ENCODE peak calls at places on chromosomes 13 and 19, in six cellular contexts. One of them, this sample, is unnamed.

GRCh38 chr13:30923423-30923822 is 9.0 kb upstream of the TEX26 start:
- DNase-seq in HEK293T: no peak
- DNase-seq in AG10803: no peak
- DNase-seq in omental fat pad: no peak
- DNase-seq in DMS153: no peak
- DNase-seq in A549: no peak
- DNase-seq in this sample: no peak

GRCh38 chr13:20178156-20178555 is 14.6 kb downstream of the GJB2 start:
- DNase-seq in HEK293T: no peak
- DNase-seq in AG10803: no peak
- DNase-seq in omental fat pad: no peak
- DNase-seq in DMS153: no peak
- DNase-seq in A549: no peak
- DNase-seq in this sample: no peak

GRCh38 chr13:51644649-51645048 is 60.4 kb downstream of the WDFY2 start:
- DNase-seq in HEK293T: no peak
- DNase-seq in AG10803: peak
- DNase-seq in omental fat pad: no peak
- DNase-seq in DMS153: no peak
- DNase-seq in A549: no peak
- DNase-seq in this sample: peak

GRCh38 chr13:26272621-26273020 is 18.7 kb downstream of the CDK8 start:
- DNase-seq in HEK293T: no peak
- DNase-seq in AG10803: no peak
- DNase-seq in omental fat pad: no peak
- DNase-seq in DMS153: no peak
- DNase-seq in A549: no peak
- DNase-seq in this sample: no peak

GRCh38 chr13:45847554-45848224 is 3.9 kb downstream of the SIAH3 start:
- DNase-seq in HEK293T: no peak
- DNase-seq in AG10803: no peak
- DNase-seq in omental fat pad: no peak
- DNase-seq in DMS153: peak
- DNase-seq in A549: no peak
- DNase-seq in this sample: no peak

GRCh38 chr13:51733656-51734334 is 70.2 kb downstream of the DHRS12 start:
- DNase-seq in HEK293T: no peak
- DNase-seq in AG10803: no peak
- DNase-seq in omental fat pad: no peak
- DNase-seq in DMS153: peak
- DNase-seq in A549: no peak
- DNase-seq in this sample: peak

GRCh38 chr13:49053215-49053614 is 77.5 kb downstream of the FNDC3A start:
- DNase-seq in HEK293T: no peak
- DNase-seq in AG10803: no peak
- DNase-seq in omental fat pad: no peak
- DNase-seq in DMS153: no peak
- DNase-seq in A549: no peak
- DNase-seq in this sample: no peak

GRCh38 chr13:22077205-22077683 is 406.4 kb downstream of the FGF9 start:
- DNase-seq in HEK293T: no peak
- DNase-seq in AG10803: no peak
- DNase-seq in omental fat pad: no peak
- DNase-seq in DMS153: peak
- DNase-seq in A549: no peak
- DNase-seq in this sample: no peak

GRCh38 chr13:109840201-109840892 is 54.0 kb upstream of the IRS2 start:
- DNase-seq in HEK293T: no peak
- DNase-seq in AG10803: peak
- DNase-seq in omental fat pad: no peak
- DNase-seq in DMS153: no peak
- DNase-seq in A549: no peak
- DNase-seq in this sample: peak

GRCh38 chr13:74061939-74062595 is 72.1 kb downstream of the KLF12 start:
- DNase-seq in HEK293T: no peak
- DNase-seq in AG10803: peak
- DNase-seq in omental fat pad: no peak
- DNase-seq in DMS153: no peak
- DNase-seq in A549: no peak
- DNase-seq in this sample: no peak

GRCh38 chr19:6020972-6021805 is 43.2 kb upstream of the RANBP3 start:
- DNase-seq in HEK293T: no peak
- DNase-seq in AG10803: no peak
- DNase-seq in omental fat pad: no peak
- DNase-seq in DMS153: peak
- DNase-seq in A549: no peak
- DNase-seq in this sample: no peak

GRCh38 chr13:106155411-106155810 is 380.1 kb downstream of the EFNB2 start:
- DNase-seq in HEK293T: no peak
- DNase-seq in AG10803: peak
- DNase-seq in omental fat pad: no peak
- DNase-seq in DMS153: no peak
- DNase-seq in A549: no peak
- DNase-seq in this sample: peak

GRCh38 chr19:13835791-13836723 is 40.8 kb downstream of the ZSWIM4 start:
- DNase-seq in HEK293T: no peak
- DNase-seq in AG10803: peak
- DNase-seq in omental fat pad: no peak
- DNase-seq in DMS153: no peak
- DNase-seq in A549: no peak
- DNase-seq in this sample: peak

GRCh38 chr19:2536461-2536860 is 60.5 kb downstream of the GADD45B start:
- DNase-seq in HEK293T: no peak
- DNase-seq in AG10803: no peak
- DNase-seq in omental fat pad: no peak
- DNase-seq in DMS153: no peak
- DNase-seq in A549: no peak
- DNase-seq in this sample: no peak

GRCh38 chr19:35942235-35942634 is 6.1 kb downstream of the LRFN3 start:
- DNase-seq in HEK293T: no peak
- DNase-seq in AG10803: no peak
- DNase-seq in omental fat pad: no peak
- DNase-seq in DMS153: no peak
- DNase-seq in A549: no peak
- DNase-seq in this sample: no peak

GRCh38 chr13:46051958-46052313 is 610 bp downstream of the ZC3H13 start:
- DNase-seq in HEK293T: no peak
- DNase-seq in AG10803: no peak
- DNase-seq in omental fat pad: no peak
- DNase-seq in DMS153: no peak
- DNase-seq in A549: no peak
- DNase-seq in this sample: no peak

GRCh38 chr13:99979453-99980200 is 2.0 kb upstream of the ZIC2 start:
- DNase-seq in HEK293T: no peak
- DNase-seq in AG10803: no peak
- DNase-seq in omental fat pad: no peak
- DNase-seq in DMS153: peak
- DNase-seq in A549: no peak
- DNase-seq in this sample: no peak

GRCh38 chr13:33637978-33638743 is 179.8 kb upstream of the RFC3 start:
- DNase-seq in HEK293T: no peak
- DNase-seq in AG10803: peak
- DNase-seq in omental fat pad: no peak
- DNase-seq in DMS153: no peak
- DNase-seq in A549: no peak
- DNase-seq in this sample: peak

GRCh38 chr13:108676620-108677019 is 47.2 kb downstream of the MYO16 start:
- DNase-seq in HEK293T: no peak
- DNase-seq in AG10803: no peak
- DNase-seq in omental fat pad: no peak
- DNase-seq in DMS153: no peak
- DNase-seq in A549: no peak
- DNase-seq in this sample: no peak

GRCh38 chr19:48539503-48540096 is 12.4 kb upstream of the SULT2B1 start:
- DNase-seq in HEK293T: no peak
- DNase-seq in AG10803: peak
- DNase-seq in omental fat pad: no peak
- DNase-seq in DMS153: peak
- DNase-seq in A549: peak
- DNase-seq in this sample: peak

GRCh38 chr13:72570019-72570418 is 157.4 kb downstream of the MZT1 start:
- DNase-seq in HEK293T: no peak
- DNase-seq in AG10803: no peak
- DNase-seq in omental fat pad: no peak
- DNase-seq in DMS153: no peak
- DNase-seq in A549: no peak
- DNase-seq in this sample: no peak

GRCh38 chr19:3415695-3416094 is 49.3 kb downstream of the NFIC start:
- DNase-seq in HEK293T: no peak
- DNase-seq in AG10803: no peak
- DNase-seq in omental fat pad: no peak
- DNase-seq in DMS153: no peak
- DNase-seq in A549: no peak
- DNase-seq in this sample: no peak

GRCh38 chr19:16015805-16016173 is 60.5 kb upstream of the TPM4 start:
- DNase-seq in HEK293T: no peak
- DNase-seq in AG10803: no peak
- DNase-seq in omental fat pad: no peak
- DNase-seq in DMS153: no peak
- DNase-seq in A549: no peak
- DNase-seq in this sample: no peak

GRCh38 chr19:46992699-46993535 is 26.7 kb upstream of the NPAS1 start:
- DNase-seq in HEK293T: no peak
- DNase-seq in AG10803: no peak
- DNase-seq in omental fat pad: no peak
- DNase-seq in DMS153: no peak
- DNase-seq in A549: no peak
- DNase-seq in this sample: no peak

GRCh38 chr13:24308488-24309020 is 826 bp upstream of the C1QTNF9 start:
- DNase-seq in HEK293T: no peak
- DNase-seq in AG10803: no peak
- DNase-seq in omental fat pad: no peak
- DNase-seq in DMS153: no peak
- DNase-seq in A549: no peak
- DNase-seq in this sample: no peak

GRCh38 chr19:3336680-3337523 is 29.5 kb upstream of the NFIC start:
- DNase-seq in HEK293T: no peak
- DNase-seq in AG10803: peak
- DNase-seq in omental fat pad: peak
- DNase-seq in DMS153: peak
- DNase-seq in A549: no peak
- DNase-seq in this sample: no peak

GRCh38 chr19:28420731-28421550 is 792.0 kb downstream of the UQCRFS1 start:
- DNase-seq in HEK293T: no peak
- DNase-seq in AG10803: no peak
- DNase-seq in omental fat pad: no peak
- DNase-seq in DMS153: no peak
- DNase-seq in A549: no peak
- DNase-seq in this sample: no peak

GRCh38 chr19:17335575-17335974 is 920 bp upstream of the ANO8 start:
- DNase-seq in HEK293T: no peak
- DNase-seq in AG10803: no peak
- DNase-seq in omental fat pad: no peak
- DNase-seq in DMS153: no peak
- DNase-seq in A549: no peak
- DNase-seq in this sample: no peak

GRCh38 chr13:30179547-30180256 is 127.6 kb downstream of the KATNAL1 start:
- DNase-seq in HEK293T: no peak
- DNase-seq in AG10803: no peak
- DNase-seq in omental fat pad: no peak
- DNase-seq in DMS153: no peak
- DNase-seq in A549: no peak
- DNase-seq in this sample: no peak

GRCh38 chr19:3768748-3769099 is 3.3 kb downstream of the RAX2 start:
- DNase-seq in HEK293T: no peak
- DNase-seq in AG10803: no peak
- DNase-seq in omental fat pad: no peak
- DNase-seq in DMS153: no peak
- DNase-seq in A549: no peak
- DNase-seq in this sample: no peak

GRCh38 chr13:80086304-80086721 is 254.6 kb downstream of the SPRY2 start:
- DNase-seq in HEK293T: no peak
- DNase-seq in AG10803: no peak
- DNase-seq in omental fat pad: no peak
- DNase-seq in DMS153: peak
- DNase-seq in A549: no peak
- DNase-seq in this sample: no peak

GRCh38 chr19:10295847-10296591 is 6.3 kb downstream of the ICAM5 start:
- DNase-seq in HEK293T: no peak
- DNase-seq in AG10803: no peak
- DNase-seq in omental fat pad: no peak
- DNase-seq in DMS153: no peak
- DNase-seq in A549: no peak
- DNase-seq in this sample: no peak

GRCh38 chr19:29855771-29856510 is 44.1 kb downstream of the CCNE1 start:
- DNase-seq in HEK293T: no peak
- DNase-seq in AG10803: no peak
- DNase-seq in omental fat pad: no peak
- DNase-seq in DMS153: no peak
- DNase-seq in A549: no peak
- DNase-seq in this sample: no peak

GRCh38 chr19:54232552-54232934 is 9.7 kb upstream of the LILRB3 start:
- DNase-seq in HEK293T: no peak
- DNase-seq in AG10803: no peak
- DNase-seq in omental fat pad: no peak
- DNase-seq in DMS153: no peak
- DNase-seq in A549: no peak
- DNase-seq in this sample: no peak

GRCh38 chr13:52085416-52085815 is 43.5 kb downstream of the NEK5 start:
- DNase-seq in HEK293T: no peak
- DNase-seq in AG10803: peak
- DNase-seq in omental fat pad: no peak
- DNase-seq in DMS153: no peak
- DNase-seq in A549: no peak
- DNase-seq in this sample: peak

GRCh38 chr13:98405690-98406344 is 171.1 kb downstream of the STK24 start:
- DNase-seq in HEK293T: no peak
- DNase-seq in AG10803: no peak
- DNase-seq in omental fat pad: no peak
- DNase-seq in DMS153: peak
- DNase-seq in A549: no peak
- DNase-seq in this sample: no peak

GRCh38 chr19:5828661-5829566 is 10.6 kb downstream of the FUT6 start:
- DNase-seq in HEK293T: peak
- DNase-seq in AG10803: no peak
- DNase-seq in omental fat pad: no peak
- DNase-seq in DMS153: peak
- DNase-seq in A549: no peak
- DNase-seq in this sample: no peak

GRCh38 chr13:52452470-52452869 is 2.0 kb upstream of the VPS36 start:
- DNase-seq in HEK293T: no peak
- DNase-seq in AG10803: no peak
- DNase-seq in omental fat pad: no peak
- DNase-seq in DMS153: no peak
- DNase-seq in A549: no peak
- DNase-seq in this sample: no peak

GRCh38 chr13:36188446-36188845 is 25.9 kb downstream of the SOHLH2 start:
- DNase-seq in HEK293T: no peak
- DNase-seq in AG10803: no peak
- DNase-seq in omental fat pad: no peak
- DNase-seq in DMS153: no peak
- DNase-seq in A549: no peak
- DNase-seq in this sample: no peak

GRCh38 chr19:6032381-6032780 is 54.4 kb upstream of the RANBP3 start:
- DNase-seq in HEK293T: no peak
- DNase-seq in AG10803: no peak
- DNase-seq in omental fat pad: no peak
- DNase-seq in DMS153: no peak
- DNase-seq in A549: no peak
- DNase-seq in this sample: no peak